ENCODE peak calls at places on chromosomes 16 and 17, in four cellular contexts. I is mesenchymal stem cell, R is H9, B is trophoblast cell. J is an unnamed sample.
A peak's percentile ranks its signal among the peaks of the same experiment; 100 is the strongest.

GRCh38 chr17:9321862-9322261 is 253.8 kb downstream of the STX8 start:
- DNase-seq in I (no peak), R (no peak), B (no peak), J (no peak)

GRCh38 chr16:49951568-49952195 is 73.3 kb upstream of the CNEP1R1 start:
- DNase-seq in I (no peak), R (peak; percentile 54), B (peak; percentile 77), J (no peak)

GRCh38 chr16:27313422-27314160 is at the start of gene IL4R:
- DNase-seq in I (peak; percentile 90), R (peak; percentile 50), B (peak; percentile 74), J (peak; percentile 77)

GRCh38 chr16:4737545-4737944 is 3.2 kb downstream of the DNAAF8 start:
- DNase-seq in I (no peak), R (no peak), B (no peak), J (no peak)

GRCh38 chr16:50300942-50301625 is 34.7 kb downstream of the ADCY7 start:
- DNase-seq in I (no peak), R (no peak), B (peak; percentile 59), J (peak; percentile 87)

GRCh38 chr17:75722076-75722475 is 817 bp downstream of the ITGB4 start:
- DNase-seq in I (no peak), R (no peak), B (no peak), J (no peak)

GRCh38 chr16:69942627-69943170 is 8.4 kb upstream of the CLEC18A start:
- DNase-seq in I (no peak), R (no peak), B (no peak), J (no peak)

GRCh38 chr17:62093188-62094155 is 28.4 kb upstream of the MED13 start:
- DNase-seq in I (peak; percentile 71), R (no peak), B (peak; percentile 52), J (peak; percentile 95)

GRCh38 chr16:1700246-1700645 is 5.7 kb upstream of the MAPK8IP3 start:
- DNase-seq in I (no peak), R (no peak), B (no peak), J (no peak)

GRCh38 chr16:11988258-11988978 is 11.9 kb downstream of the SNX29 start:
- DNase-seq in I (no peak), R (no peak), B (no peak), J (no peak)

GRCh38 chr16:65754799-65755691 is 611.4 kb upstream of the CDH5 start:
- DNase-seq in I (peak; percentile 20), R (no peak), B (no peak), J (peak; percentile 75)

GRCh38 chr16:89495121-89495520 is 4.8 kb upstream of the ANKRD11 start:
- DNase-seq in I (peak; percentile 85), R (no peak), B (no peak), J (peak; percentile 80)

GRCh38 chr17:82737981-82738877 is 2.8 kb downstream of the FN3K start:
- DNase-seq in I (no peak), R (no peak), B (no peak), J (peak; percentile 27)

GRCh38 chr17:15999974-16000827 is 577 bp downstream of the TTC19 start:
- DNase-seq in I (peak; percentile 55), R (no peak), B (peak; percentile 47), J (peak; percentile 22)

GRCh38 chr17:21275047-21275578 is 9.4 kb upstream of the MAP2K3 start:
- DNase-seq in I (no peak), R (no peak), B (no peak), J (no peak)

GRCh38 chr16:82082543-82083244 is 47.6 kb downstream of the HSD17B2 start:
- DNase-seq in I (peak; percentile 69), R (no peak), B (no peak), J (peak; percentile 52)

GRCh38 chr16:49663081-49664057 is 192.5 kb downstream of the ZNF423 start:
- DNase-seq in I (peak; percentile 8), R (no peak), B (no peak), J (no peak)

GRCh38 chr16:89409161-89409711 is 81.1 kb downstream of the ANKRD11 start:
- DNase-seq in I (peak; percentile 56), R (no peak), B (no peak), J (peak; percentile 71)

GRCh38 chr17:18224428-18225120 is 861 bp upstream of the LLGL1 start:
- DNase-seq in I (peak; percentile 50), R (peak; percentile 98), B (no peak), J (peak; percentile 29)

GRCh38 chr17:42111901-42112551 is 488 bp downstream of the DHX58 start:
- DNase-seq in I (peak; percentile 27), R (peak; percentile 76), B (peak; percentile 23), J (peak; percentile 17)

GRCh38 chr17:55242481-55242880 is 22.3 kb upstream of the HLF start:
- DNase-seq in I (no peak), R (no peak), B (no peak), J (no peak)

GRCh38 chr16:80176114-80176513 is 364.7 kb upstream of the DYNLRB2 start:
- DNase-seq in I (no peak), R (no peak), B (no peak), J (no peak)

GRCh38 chr17:76007131-76007849 is 6.6 kb downstream of the CDK3 start:
- DNase-seq in I (no peak), R (no peak), B (no peak), J (no peak)

GRCh38 chr17:70772761-70773160 is 603.4 kb downstream of the KCNJ2 start:
- DNase-seq in I (no peak), R (no peak), B (no peak), J (no peak)

GRCh38 chr17:10803830-10804498 is at the start of gene TMEM238L:
- DNase-seq in I (no peak), R (no peak), B (no peak), J (no peak)

GRCh38 chr16:68764866-68765265 is 27.8 kb downstream of the CDH1 start:
- DNase-seq in I (no peak), R (no peak), B (peak; percentile 30), J (no peak)

GRCh38 chr17:17823433-17824118 is 13.2 kb downstream of the SREBF1 start:
- DNase-seq in I (peak; percentile 84), R (peak; percentile 97), B (peak; percentile 71), J (peak; percentile 61)

GRCh38 chr16:73956592-73957495 is 339.8 kb upstream of the PSMD7 start:
- DNase-seq in I (peak; percentile 37), R (peak; percentile 52), B (peak; percentile 54), J (peak; percentile 64)

GRCh38 chr17:42922335-42922734 is 21.7 kb downstream of the G6PC1 start:
- DNase-seq in I (no peak), R (no peak), B (no peak), J (no peak)

GRCh38 chr17:55316499-55316898 is 51.7 kb downstream of the HLF start:
- DNase-seq in I (no peak), R (no peak), B (no peak), J (no peak)

GRCh38 chr16:88387941-88388627 is 5.3 kb downstream of the ZNF469 start:
- DNase-seq in I (no peak), R (no peak), B (peak; percentile 8), J (peak; percentile 51)

GRCh38 chr17:50209472-50210248 is 8.2 kb upstream of the COL1A1 start:
- DNase-seq in I (peak; percentile 99), R (peak; percentile 95), B (no peak), J (peak; percentile 100)

GRCh38 chr16:58013201-58013956 is 12.2 kb downstream of the USB1 start:
- DNase-seq in I (no peak), R (no peak), B (peak; percentile 65), J (no peak)

GRCh38 chr16:31873556-31874353 is at the start of gene ZNF267:
- DNase-seq in I (peak; percentile 95), R (peak; percentile 89), B (peak; percentile 92), J (peak; percentile 86)

DNA sequence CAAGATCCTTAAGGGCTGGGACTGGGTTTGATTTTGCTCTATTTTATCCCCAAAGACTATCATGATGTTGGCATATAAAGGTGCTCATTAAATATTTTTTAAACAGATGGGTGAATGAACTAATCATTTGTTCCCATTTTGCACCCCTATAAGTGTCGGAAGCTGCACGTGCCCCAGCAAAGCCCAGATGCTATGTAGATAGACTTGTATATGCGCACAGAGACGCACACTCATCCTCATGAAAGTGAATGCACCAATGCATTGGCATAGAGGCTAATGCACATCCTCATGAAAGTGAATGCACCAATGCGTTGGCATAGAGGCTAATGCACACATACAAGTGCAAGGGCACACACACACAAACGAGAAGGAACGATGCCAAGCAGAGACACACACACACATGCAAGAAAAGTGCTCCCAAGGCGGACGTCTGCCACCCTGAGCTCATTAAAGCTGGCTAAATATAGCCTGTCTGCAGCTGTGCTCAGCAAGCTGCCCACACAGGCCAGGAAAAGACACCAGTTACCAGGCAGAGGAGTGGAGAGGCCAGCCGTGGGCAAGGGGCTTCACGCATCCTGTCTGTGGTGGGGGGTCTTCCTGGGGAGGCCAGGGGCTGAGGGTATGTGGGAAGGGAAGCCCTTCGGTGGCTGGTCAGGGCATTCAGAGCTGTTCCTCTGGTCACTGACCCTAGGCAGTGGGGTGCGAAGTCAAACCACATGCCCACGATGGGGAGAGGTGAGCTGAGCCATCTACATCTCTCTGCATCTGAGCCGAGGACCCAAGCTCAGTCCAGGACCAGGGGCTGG is 52.6 kb downstream of the PIMREG start:
- DNase-seq in I (no peak), R (peak; percentile 38), B (no peak), J (no peak)
- H4K91ac ChIP-seq in I (no peak overlapping the region), R (no peak overlapping the region), B (no peak overlapping the region), J (no peak overlapping the region)

DNA sequence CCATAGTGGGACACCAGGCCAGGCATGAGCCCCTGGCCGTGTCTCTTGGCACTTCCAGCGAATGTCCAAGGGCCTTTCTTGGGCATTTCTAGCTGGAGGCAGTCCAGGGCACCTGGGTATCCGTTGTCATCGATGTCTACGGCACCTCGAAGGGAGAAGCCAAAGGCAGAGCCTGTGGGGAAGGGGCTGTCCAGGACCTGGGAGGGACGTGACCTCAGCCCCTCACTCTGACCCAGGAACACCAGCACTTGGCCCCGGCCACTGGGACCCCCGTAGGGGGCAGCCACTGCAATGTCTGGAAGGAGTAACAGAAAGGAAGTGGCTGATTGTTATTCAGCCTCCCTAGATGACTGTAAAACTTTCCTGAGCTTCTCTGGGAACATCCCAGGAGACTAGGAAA is 8.7 kb downstream of the ITGA2B start:
- DNase-seq in I (no peak), R (no peak), B (no peak), J (no peak)
- H2AK5ac ChIP-seq in I (no peak overlapping the region), R (no peak overlapping the region), B (no peak overlapping the region), J (no peak overlapping the region)

DNA sequence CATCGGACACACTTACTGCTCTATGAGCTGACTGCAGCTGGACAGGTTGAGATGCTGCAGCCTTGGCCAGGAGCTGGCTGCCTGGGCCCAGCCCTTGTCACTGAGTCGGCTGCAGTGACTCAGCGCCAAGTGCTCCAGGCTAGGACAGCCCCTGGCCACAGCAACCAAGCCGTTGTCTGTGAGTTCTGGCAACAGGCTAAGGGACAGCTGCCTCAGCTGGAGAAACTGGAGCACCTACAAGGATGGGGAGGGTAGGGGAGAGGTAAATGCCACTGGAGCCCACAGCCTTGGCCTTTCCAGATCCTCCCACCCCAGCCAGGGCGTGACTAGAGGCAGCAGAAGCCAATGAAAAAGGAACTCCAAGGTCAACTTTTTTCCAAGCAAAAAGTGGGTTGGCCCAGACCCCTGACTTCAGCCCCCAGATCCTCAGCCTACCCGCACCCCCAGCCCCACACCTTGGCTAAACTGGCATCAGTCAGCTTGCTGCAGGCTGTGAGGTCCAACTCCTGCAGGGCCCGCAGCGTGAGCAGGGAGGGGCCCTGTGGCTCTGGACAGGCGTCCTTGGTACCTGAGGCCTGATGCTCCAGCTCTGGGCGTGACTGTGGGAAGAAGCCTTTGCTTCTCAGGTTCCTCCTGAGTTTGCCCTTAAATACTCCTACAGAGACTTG is 9.1 kb downstream of the ELMO3 start:
- DNase-seq in I (peak; percentile 56), R (no peak), B (peak; percentile 98), J (peak; percentile 44)
- H3K4me2 ChIP-seq in I (no peak overlapping the region), R (no peak overlapping the region), B (no peak overlapping the region), J (no peak overlapping the region)

GRCh38 chr16:2904922-2905240 is 6.8 kb upstream of the FLYWCH1 start:
- DNase-seq in I (no peak), R (no peak), B (no peak), J (no peak)
- H4K91ac ChIP-seq in I (peak overlapping the region; percentile 36), R (no peak overlapping the region), B (peak overlapping the region; percentile 45), J (peak overlapping the region; percentile 84)

GRCh38 chr17:45837187-45837586 is 7.5 kb upstream of the SPPL2C start:
- DNase-seq in I (no peak), R (no peak), B (no peak), J (no peak)
- H2AK5ac ChIP-seq in I (no peak overlapping the region), R (no peak overlapping the region), B (no peak overlapping the region), J (no peak overlapping the region)

J was measured in IMR-90.